ENCODE peak calls at places on chromosomes 2 and 18, in seven cellular contexts. Y, M, U, O, C, J and H are unnamed samples.

GRCh38 chr2:204673877-204674276 is 128.6 kb downstream of the PARD3B start:
- DNase-seq in O (no peak), M (no peak), Y (no peak), U (no peak), C (no peak), J (no peak), H (no peak)

GRCh38 chr2:26471278-26471677 is 6.6 kb downstream of the OTOF start:
- DNase-seq in Y (no peak), M (no peak), O (no peak), J (no peak), C (no peak), U (no peak), H (no peak)

GRCh38 chr18:61865466-61866165 is 27.2 kb downstream of the RNF152 start:
- DNase-seq in J (no peak), C (no peak), M (no peak), U (no peak), O (peak; percentile 14), Y (no peak), H (no peak)

GRCh38 chr18:79613186-79613931 is 66.2 kb upstream of the CTDP1 start:
- DNase-seq in Y (no peak), M (no peak), U (no peak), J (no peak), C (no peak), O (no peak), H (no peak)

GRCh38 chr2:130828461-130828860 is 8.3 kb upstream of the ARHGEF4 start:
- DNase-seq in C (no peak), U (no peak), O (no peak), Y (no peak), M (no peak), J (no peak), H (no peak)

GRCh38 chr18:50806208-50806616 is 13.6 kb downstream of the MRO start:
- DNase-seq in Y (peak; percentile 63), U (no peak), O (no peak), J (no peak), M (no peak), C (no peak), H (no peak)

GRCh38 chr2:158489366-158490112 is 32.8 kb downstream of the PKP4 start:
- DNase-seq in O (no peak), Y (peak; percentile 22), C (no peak), U (no peak), M (no peak), J (no peak), H (no peak)

GRCh38 chr18:54100920-54101319 is 123.5 kb downstream of the MBD2 start:
- DNase-seq in M (no peak), O (no peak), U (no peak), C (no peak), J (no peak), Y (no peak), H (no peak)

GRCh38 chr18:68555935-68556334 is 159.0 kb downstream of the TMX3 start:
- DNase-seq in O (no peak), J (no peak), C (no peak), M (no peak), U (no peak), Y (no peak), H (no peak)